ENCODE peak calls at places on chromosomes 16 and 17, in nine cellular contexts. F is esophagus squamous epithelium, X is heart left ventricle, B is gastrocnemius medialis, R is Peyer's patch, J is colonic mucosa, G is adrenal gland, P is neural progenitor cell, N is brain microvascular endothelial cell. M is an unnamed sample.

GRCh38 chr17:29518359-29518758 is 48.5 kb downstream of the ABHD15 start:
- DNase-seq in F (no peak), G (no peak), B (no peak), X (no peak), P (no peak), R (no peak), N (no peak), J (no peak), M (no peak)

GRCh38 chr16:4200000-4200780 is 41.7 kb downstream of the SRL start:
- DNase-seq in F (no peak), N (peak; percentile 49), B (peak; percentile 39), G (peak; percentile 82), R (peak; percentile 87), J (peak; percentile 84), X (peak; percentile 48), P (peak; percentile 63), M (no peak)

GRCh38 chr17:50149425-50150353 is 788 bp downstream of the PPP1R9B start:
- DNase-seq in J (no peak), R (peak; percentile 82), B (no peak), X (peak; percentile 64), G (peak; percentile 72), F (no peak), N (no peak), P (peak; percentile 87), M (peak; percentile 60)

GRCh38 chr16:3439637-3440036 is 3.7 kb downstream of the ZNF597 start:
- DNase-seq in G (no peak), N (no peak), X (no peak), F (no peak), P (no peak), J (no peak), R (no peak), B (no peak), M (no peak)

GRCh38 chr16:4685776-4686496 is 7.4 kb upstream of the NUDT16L1 start:
- DNase-seq in N (no peak), F (no peak), G (no peak), R (no peak), X (no peak), P (no peak), B (no peak), J (no peak), M (no peak)

GRCh38 chr17:1754430-1755112 is 7.3 kb upstream of the SERPINF1 start:
- DNase-seq in B (no peak), R (no peak), P (peak; percentile 34), X (no peak), N (no peak), G (no peak), J (no peak), F (no peak), M (no peak)

GRCh38 chr17:67171560-67171959 is 73.4 kb downstream of the HELZ start:
- DNase-seq in P (no peak), G (no peak), B (no peak), X (no peak), F (no peak), J (no peak), R (no peak), N (no peak), M (no peak)

GRCh38 chr17:31388770-31389672 is 2.5 kb upstream of the RAB11FIP4 start:
- DNase-seq in N (no peak), G (no peak), P (peak; percentile 70), F (no peak), J (no peak), R (no peak), B (no peak), X (no peak), M (peak; percentile 70)

GRCh38 chr17:27751622-27752490 is 48.5 kb downstream of the NOS2 start:
- DNase-seq in X (no peak), B (no peak), G (no peak), N (no peak), J (no peak), P (no peak), F (no peak), R (peak; percentile 16), M (no peak)

GRCh38 chr17:29891131-29891530 is 38.9 kb downstream of the SSH2 start:
- DNase-seq in J (no peak), R (no peak), P (no peak), G (no peak), F (no peak), X (no peak), B (no peak), N (no peak), M (no peak)

GRCh38 chr16:2325791-2326190 is 14.7 kb downstream of the ABCA3 start:
- DNase-seq in J (no peak), X (no peak), B (no peak), F (no peak), G (no peak), R (no peak), P (no peak), N (no peak), M (no peak)
- H3K36me3 ChIP-seq in J (no peaks in the 10 kb centered on the region), X (no peaks in the 10 kb centered on the region), B (no peaks in the 10 kb centered on the region), F (no peaks in the 10 kb centered on the region), G (no peaks in the 10 kb centered on the region), R (no peaks in the 10 kb centered on the region), P (no peaks in the 10 kb centered on the region), N (no peaks in the 10 kb centered on the region), M (no peaks in the 10 kb centered on the region)

GRCh38 chr17:81701288-81702071 is 1.7 kb upstream of the MRPL12 start:
- DNase-seq in X (no peak), J (no peak), P (no peak), R (no peak), G (no peak), B (no peak), F (no peak), N (no peak), M (no peak)
- TF ChIP-seq CTCF in X (no peak), J (no peak), P (no peak), R (no peak), G (no peak), B (no peak), F (no peak), N (peak; percentile 23), M (no peak)

GRCh38 chr16:22174642-22175041 is 12.3 kb downstream of the SDR42E2 start:
- DNase-seq in P (no peak), R (no peak), F (no peak), X (no peak), B (no peak), G (no peak), J (no peak), N (no peak), M (no peak)

GRCh38 chr16:22171953-22172352 is 9.6 kb downstream of the SDR42E2 start:
- DNase-seq in B (no peak), N (no peak), J (no peak), R (no peak), F (no peak), G (no peak), X (no peak), P (no peak), M (no peak)
- H3K4me3 ChIP-seq in B (no peak overlapping the region), N (no peak overlapping the region), J (no peak overlapping the region), R (no peak overlapping the region), F (no peak overlapping the region), G (no peak overlapping the region), X (no peak overlapping the region), P (no peak overlapping the region), M (no peak overlapping the region)

GRCh38 chr17:56936697-56937322 is 23.0 kb upstream of the TRIM25 start:
- DNase-seq in G (no peak), P (no peak), N (no peak), J (no peak), R (no peak), B (no peak), X (no peak), F (no peak), M (no peak)
- H3K36me3 ChIP-seq in G (no peaks in the 10 kb centered on the region), P (peaks cover 5% of the 10 kb centered on the region), N (peaks cover 21% of the 10 kb centered on the region), J (no peaks in the 10 kb centered on the region), R (no peaks in the 10 kb centered on the region), B (no peaks in the 10 kb centered on the region), X (no peaks in the 10 kb centered on the region), F (peaks cover 6% of the 10 kb centered on the region), M (peaks cover 31% of the 10 kb centered on the region)

DNA sequence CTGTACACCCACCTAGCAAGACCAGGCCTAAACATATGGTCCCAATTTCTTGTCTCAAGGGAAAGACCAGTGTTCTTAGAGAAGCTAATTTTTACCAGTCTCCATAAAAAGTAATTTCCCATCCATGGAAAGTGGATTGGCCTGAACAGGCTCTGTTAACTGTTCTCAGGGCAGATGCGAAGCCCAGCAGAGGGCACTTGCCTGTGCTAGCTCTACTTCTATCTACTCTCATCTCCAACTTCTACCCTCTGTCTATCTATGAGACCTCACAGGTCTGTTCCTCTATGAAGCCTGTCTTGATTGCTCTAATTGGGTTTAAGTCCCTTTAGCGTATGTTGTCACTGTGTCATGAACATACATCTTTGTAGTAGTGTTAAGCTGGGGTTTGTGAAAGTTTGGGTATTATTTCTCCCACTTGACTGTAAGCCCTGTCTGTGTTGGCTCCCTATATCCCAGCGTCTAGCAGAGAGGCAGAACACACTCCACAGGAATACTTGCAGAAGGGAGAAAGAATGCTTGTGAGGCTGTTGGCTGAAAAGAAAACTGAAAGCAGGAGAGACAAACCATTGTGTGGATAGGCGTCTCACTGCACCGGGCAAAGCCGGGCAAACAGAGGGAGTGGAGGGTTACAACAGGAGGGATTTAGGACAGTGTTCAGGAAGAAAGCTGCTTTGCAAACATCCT is 167.2 kb upstream of the MAF start:
- DNase-seq in F (no peak), R (peak; percentile 58), P (peak; percentile 78), J (peak; percentile 62), N (peak; percentile 37), B (no peak), X (no peak), G (peak; percentile 48), M (no peak)
- TF ChIP-seq CTCF in F (peak; percentile 41), R (peak; percentile 46), P (peak; percentile 39), J (peak; percentile 13), N (peak; percentile 74), B (no peak), X (peak; percentile 20), G (peak; percentile 36), M (no peak)

GRCh38 chr16:15439102-15439501 is 4.7 kb downstream of the BMERB1 start:
- DNase-seq in N (no peak), R (no peak), J (no peak), B (no peak), F (no peak), P (no peak), G (no peak), X (no peak), M (no peak)

GRCh38 chr16:15443753-15444152 is 9.4 kb downstream of the BMERB1 start:
- DNase-seq in P (no peak), R (no peak), B (no peak), F (no peak), J (no peak), G (no peak), N (no peak), X (no peak), M (no peak)

GRCh38 chr16:15445450-15445849 is 11.1 kb downstream of the BMERB1 start:
- DNase-seq in P (no peak), G (no peak), F (no peak), N (no peak), B (no peak), J (no peak), R (no peak), X (no peak), M (no peak)

GRCh38 chr16:15444264-15444663 is 9.9 kb downstream of the BMERB1 start:
- DNase-seq in X (no peak), B (no peak), G (no peak), J (no peak), R (no peak), P (no peak), F (no peak), N (no peak), M (no peak)

GRCh38 chr16:15440852-15441251 is 6.5 kb downstream of the BMERB1 start:
- DNase-seq in P (no peak), G (peak; percentile 35), B (no peak), F (no peak), R (no peak), N (peak; percentile 83), X (no peak), J (no peak), M (no peak)
- H3K4me3 ChIP-seq in P (no peak overlapping the region), G (no peak overlapping the region), B (no peak overlapping the region), F (no peak overlapping the region), R (no peak overlapping the region), N (no peak overlapping the region), X (no peak overlapping the region), J (no peak overlapping the region), M (no peak overlapping the region)

GRCh38 chr17:57269052-57269451 is 12.7 kb downstream of the MSI2 start:
- DNase-seq in G (no peak), B (no peak), N (no peak), P (no peak), X (no peak), J (no peak), R (no peak), F (no peak), M (no peak)
- H3K36me3 ChIP-seq in G (no peaks in the 10 kb centered on the region), B (no peaks in the 10 kb centered on the region), N (no peaks in the 10 kb centered on the region), P (peaks cover 11% of the 10 kb centered on the region), X (peaks cover 2% of the 10 kb centered on the region), J (no peaks in the 10 kb centered on the region), R (no peaks in the 10 kb centered on the region), F (peaks cover 6% of the 10 kb centered on the region), M (peaks cover 32% of the 10 kb centered on the region)

M was measured in CD8-positive, alpha-beta T cell.